ENCODE peak calls at places on chromosomes 5 and 9, in seven cellular contexts. Q is hypothalamus; F is effector memory CD8-positive, alpha-beta T cell; H is posterior cingulate gyrus; J is LNCaP clone FGC; T is cardiac muscle cell; O is head of caudate nucleus. L is an unnamed sample.

GRCh38 chr5:6900828-6901227 is 187.6 kb downstream of the TENT4A start:
- DNase-seq in Q (no peak), J (no peak), T (no peak), F (no peak), H (no peak), O (no peak), L (no peak)

GRCh38 chr5:84885479-84886258 is 501.0 kb upstream of the EDIL3 start:
- DNase-seq in J (no peak), F (no peak), H (peak), T (peak), Q (no peak), O (no peak), L (no peak)

GRCh38 chr9:97412628-97413382 is 909 bp downstream of the TDRD7 start:
- DNase-seq in H (peak), F (no peak), O (no peak), J (no peak), T (no peak), Q (peak), L (no peak)

GRCh38 chr5:157718529-157718928 is 12.7 kb upstream of the THG1L start:
- DNase-seq in F (no peak), O (peak), T (peak), J (no peak), Q (peak), H (no peak), L (no peak)

GRCh38 chr9:127974002-127974768 is 6.6 kb downstream of the EEIG1 start:
- DNase-seq in J (no peak), H (no peak), T (no peak), Q (no peak), F (no peak), O (no peak), L (peak)

GRCh38 chr9:118418887-118419620 is 714.9 kb downstream of the TLR4 start:
- DNase-seq in Q (no peak), T (no peak), O (no peak), F (no peak), J (no peak), H (no peak), L (no peak)

GRCh38 chr5:176844706-176845391 is 34.5 kb downstream of the UNC5A start:
- DNase-seq in H (no peak), T (peak), Q (no peak), O (peak), F (no peak), J (no peak), L (no peak)

GRCh38 chr5:138960145-138960692 is 85.1 kb upstream of the LRRTM2 start:
- DNase-seq in T (no peak), H (no peak), Q (no peak), J (peak), O (no peak), F (no peak), L (no peak)

GRCh38 chr5:140926211-140926902 is at the start of gene PCDHAC1:
- DNase-seq in F (no peak), O (peak), T (peak), H (peak), J (no peak), Q (peak), L (peak)

GRCh38 chr5:101897914-101898313 is 398.2 kb downstream of the SLCO4C1 start:
- DNase-seq in O (no peak), T (peak), J (no peak), F (no peak), Q (no peak), H (no peak), L (no peak)

GRCh38 chr9:137429974-137430722 is 7.0 kb downstream of the NOXA1 start:
- DNase-seq in J (no peak), H (no peak), Q (no peak), F (no peak), T (no peak), O (no peak), L (peak)

GRCh38 chr5:132227485-132228240 is at the start of gene P4HA2:
- DNase-seq in H (peak), T (peak), O (peak), F (peak), J (peak), Q (peak), L (peak)

GRCh38 chr5:154199263-154199662 is 8.7 kb downstream of the GALNT10 start:
- DNase-seq in H (no peak), O (peak), T (no peak), J (no peak), F (no peak), Q (no peak), L (no peak)